ENCODE peak calls at places on chromosomes 3 and 15, in five cellular contexts. J is CD8-positive, alpha-beta memory T cell; Z is aorta; K is SJSA1; W is hepatocyte. B is an unnamed sample. For H3K4me1, H3K9me3 and H3K27me3, the result is how much of the 10 kb centered on the place peaks cover.

GRCh38 chr3:192875971-192876565 is 41.6 kb downstream of the MB21D2 start:
- DNase-seq in J (no peak), Z (no peak), K (no peak), W (no peak), B (no peak)

GRCh38 chr15:62706361-62706760 is 336.2 kb upstream of the TPM1 start:
- DNase-seq in J (no peak), Z (no peak), K (peak), W (no peak), B (no peak)

GRCh38 chr3:68088216-68088615 is 433.8 kb upstream of the SUCLG2 start:
- DNase-seq in J (peak), Z (no peak), K (no peak), W (no peak), B (no peak)

GRCh38 chr15:32855942-32856341 is 138.1 kb downstream of the GREM1 start:
- DNase-seq in J (no peak), Z (no peak), K (peak), W (peak), B (no peak)

GRCh38 chr15:33565099-33565498 is 254.3 kb downstream of the RYR3 start:
- DNase-seq in J (no peak), Z (no peak), K (no peak), W (peak), B (no peak)

GRCh38 chr3:183490653-183491052 is 62.2 kb upstream of the MCF2L2 start:
- DNase-seq in J (no peak), Z (no peak), K (no peak), W (peak), B (no peak)

GRCh38 chr3:106943071-106943470 is 434.2 kb upstream of the CCDC54 start:
- DNase-seq in J (no peak), Z (no peak), K (no peak), W (no peak), B (no peak)

GRCh38 chr3:182896553-182896952 is 83.8 kb downstream of the DCUN1D1 start:
- DNase-seq in J (no peak), Z (no peak), K (no peak), W (no peak), B (no peak)

GRCh38 chr3:79657076-79657475 is 110.7 kb downstream of the ROBO1 start:
- DNase-seq in J (no peak), Z (no peak), K (no peak), W (no peak), B (no peak)

GRCh38 chr15:67456677-67457529 is 64.0 kb upstream of the C15orf61 start:
- DNase-seq in J (peak), Z (peak), K (peak), W (peak), B (peak)

GRCh38 chr3:54773251-54773650 is 154.6 kb downstream of the LRTM1 start:
- DNase-seq in J (no peak), Z (no peak), K (no peak), W (no peak), B (no peak)

GRCh38 chr15:51341366-51342248 is at the start of gene GLDN:
- DNase-seq in J (no peak), Z (peak), K (no peak), W (peak), B (no peak)

GRCh38 chr3:161272524-161272923 is 51.4 kb downstream of the NMD3 start:
- DNase-seq in J (no peak), Z (no peak), K (no peak), W (no peak), B (no peak)
- H3K4me1 ChIP-seq in J (under half), Z (under half), K (under half), W (under half), B (under half)

GRCh38 chr3:186481526-186481925 is 62.7 kb downstream of the CRYGS start:
- DNase-seq in J (no peak), Z (no peak), K (no peak), W (no peak), B (no peak)
- H3K9me3 ChIP-seq in J (under half), Z (under half), K (under half), W (under half), B (under half)

DNA sequence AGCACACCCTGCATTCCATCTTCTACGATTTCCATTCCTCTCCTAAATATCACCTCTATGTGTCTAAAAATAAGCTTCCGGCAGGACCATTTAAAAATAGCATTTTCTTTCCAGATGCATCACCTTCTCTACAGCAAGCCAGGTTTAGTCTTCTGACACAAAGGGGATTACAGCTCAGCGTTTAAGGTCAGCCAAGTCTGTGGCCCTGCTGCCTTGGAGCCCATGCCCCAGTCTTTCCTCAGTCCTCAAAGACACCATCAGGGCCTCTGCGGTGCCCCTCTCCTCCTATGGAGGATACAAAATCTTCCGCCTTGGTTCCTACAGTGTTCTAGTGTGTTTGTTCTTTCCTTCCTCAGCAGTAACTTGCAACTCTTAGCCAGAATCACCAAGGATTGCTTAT is 3.8 kb downstream of the SELENOS start:
- DNase-seq in J (no peak), Z (no peak), K (no peak), W (no peak), B (no peak)
- H3K27me3 ChIP-seq in J (under half), Z (under half), K (under half), W (under half), B (under half)

GRCh38 chr3:24117508-24117907 is 172.4 kb downstream of the NR1D2 start:
- DNase-seq in J (no peak), Z (no peak), K (no peak), W (no peak), B (no peak)
- H3K4me1 ChIP-seq in J (under half), Z (under half), K (under half), W (under half), B (under half)

DNA sequence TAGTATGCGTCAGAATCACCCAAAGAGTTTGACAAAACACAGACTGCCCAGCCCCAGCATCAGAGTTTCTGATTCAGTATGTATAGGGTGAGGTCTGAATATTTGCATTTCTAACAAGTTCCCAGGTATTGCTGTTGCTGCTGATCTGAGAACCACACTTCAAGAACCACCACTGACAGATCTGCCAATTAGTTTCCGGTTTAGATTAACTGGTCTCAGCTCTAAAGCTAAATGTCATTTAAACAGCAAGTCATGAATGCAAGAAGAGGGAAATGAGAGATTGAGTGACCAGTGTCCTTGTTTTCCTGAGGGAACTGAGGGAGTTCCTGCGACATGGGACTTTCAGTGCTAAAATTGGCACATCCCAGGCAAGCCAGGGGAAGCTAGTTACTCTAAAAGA is 305.0 kb downstream of the ZNF385D start:
- DNase-seq in J (no peak), Z (no peak), K (no peak), W (no peak), B (no peak)
- H3K9me3 ChIP-seq in J (under half), Z (under half), K (under half), W (under half), B (under half)